ENCODE peak calls at places on chromosomes 12 and 14, in nine cellular contexts. J, C, L, Q, X, R, S, U and V are unnamed samples.
A peak's percentile ranks its signal among the peaks of the same experiment; 100 is the strongest.

GRCh38 chr12:54292931-54293241 is 7.9 kb downstream of the NFE2 start:
- DNase-seq in L (no peak), R (no peak), C (no peak), U (no peak), J (no peak), S (no peak), Q (no peak), X (no peak), V (no peak)

GRCh38 chr14:61555056-61555838 is 140.1 kb upstream of the HIF1A start:
- DNase-seq in L (no peak), X (no peak), U (peak; percentile 66), S (no peak), J (no peak), Q (peak; percentile 62), C (no peak), R (no peak), V (no peak)

GRCh38 chr14:75542585-75543091 is 20.4 kb downstream of the BATF start:
- DNase-seq in U (no peak), X (no peak), J (peak; percentile 69), Q (peak; percentile 85), C (no peak), R (peak; percentile 88), L (peak; percentile 64), S (peak; percentile 36), V (no peak)

GRCh38 chr12:68440068-68440581 is 108.0 kb upstream of the MDM1 start:
- DNase-seq in U (no peak), L (no peak), Q (peak; percentile 40), R (no peak), C (no peak), S (no peak), J (no peak), X (peak; percentile 53), V (no peak)

GRCh38 chr12:110371408-110372055 is 32.0 kb downstream of the ANAPC7 start:
- DNase-seq in X (no peak), C (no peak), R (peak; percentile 92), U (no peak), L (no peak), J (no peak), S (no peak), Q (peak; percentile 32), V (no peak)

GRCh38 chr12:123253606-123254459 is 17.8 kb downstream of the CDK2AP1 start:
- DNase-seq in J (peak; percentile 70), S (no peak), U (no peak), C (no peak), R (no peak), L (no peak), Q (no peak), X (no peak), V (no peak)

GRCh38 chr12:42516573-42516972 is 73.0 kb downstream of the PRICKLE1 start:
- DNase-seq in R (no peak), Q (no peak), J (no peak), C (no peak), L (no peak), X (no peak), S (no peak), U (no peak), V (no peak)

GRCh38 chr12:118058881-118059644 is 1.9 kb downstream of the WSB2 start:
- DNase-seq in X (no peak), U (no peak), L (no peak), C (no peak), R (no peak), J (no peak), Q (no peak), S (no peak), V (no peak)

GRCh38 chr12:75859868-75860267 is 171.7 kb downstream of the PHLDA1 start:
- DNase-seq in Q (no peak), C (no peak), R (no peak), J (no peak), U (no peak), X (no peak), L (no peak), S (no peak), V (no peak)

GRCh38 chr12:54603173-54603814 is 14.8 kb upstream of the PPP1R1A start:
- DNase-seq in U (no peak), J (peak; percentile 40), R (no peak), X (no peak), L (peak; percentile 59), S (peak; percentile 71), Q (peak; percentile 84), C (peak; percentile 84), V (peak; percentile 41)

GRCh38 chr14:21071225-21072041 is 1.3 kb downstream of the ARHGEF40 start:
- DNase-seq in J (peak; percentile 94), C (peak; percentile 58), Q (peak; percentile 94), R (peak; percentile 87), U (no peak), X (no peak), L (peak; percentile 85), S (peak; percentile 73), V (peak; percentile 83)

GRCh38 chr12:118025168-118025567 is 8.7 kb downstream of the RFC5 start:
- DNase-seq in C (no peak), X (no peak), U (no peak), L (no peak), R (no peak), S (no peak), Q (no peak), J (no peak), V (no peak)

GRCh38 chr12:24697769-24698168 is 251.1 kb downstream of the BCAT1 start:
- DNase-seq in J (no peak), S (no peak), L (no peak), C (no peak), X (no peak), U (no peak), Q (peak; percentile 35), R (no peak), V (no peak)

GRCh38 chr14:45246633-45247173 is 6.3 kb downstream of the MIS18BP1 start:
- DNase-seq in U (no peak), L (no peak), S (no peak), J (no peak), Q (no peak), C (no peak), R (no peak), X (no peak), V (no peak)
- H3K4me3 ChIP-seq in U (no peak overlapping the region), L (no peak overlapping the region), S (no peak overlapping the region), J (no peak overlapping the region), Q (no peak overlapping the region), C (no peak overlapping the region), R (no peak overlapping the region), X (no peak overlapping the region), V (no peak overlapping the region)

GRCh38 chr14:42224053-42224888 is 617.6 kb downstream of the LRFN5 start:
- DNase-seq in L (peak; percentile 42), C (peak; percentile 65), X (peak; percentile 19), S (peak; percentile 90), Q (peak; percentile 78), J (peak; percentile 35), R (no peak), U (no peak), V (peak; percentile 53)
- TF ChIP-seq CTCF in L (peak; percentile 65), C (peak; percentile 81), X (peak; percentile 80), S (peak; percentile 69), Q (peak; percentile 87), J (peak; percentile 52), R (peak; percentile 82), U (peak; percentile 78), V (peak; percentile 87)

DNA sequence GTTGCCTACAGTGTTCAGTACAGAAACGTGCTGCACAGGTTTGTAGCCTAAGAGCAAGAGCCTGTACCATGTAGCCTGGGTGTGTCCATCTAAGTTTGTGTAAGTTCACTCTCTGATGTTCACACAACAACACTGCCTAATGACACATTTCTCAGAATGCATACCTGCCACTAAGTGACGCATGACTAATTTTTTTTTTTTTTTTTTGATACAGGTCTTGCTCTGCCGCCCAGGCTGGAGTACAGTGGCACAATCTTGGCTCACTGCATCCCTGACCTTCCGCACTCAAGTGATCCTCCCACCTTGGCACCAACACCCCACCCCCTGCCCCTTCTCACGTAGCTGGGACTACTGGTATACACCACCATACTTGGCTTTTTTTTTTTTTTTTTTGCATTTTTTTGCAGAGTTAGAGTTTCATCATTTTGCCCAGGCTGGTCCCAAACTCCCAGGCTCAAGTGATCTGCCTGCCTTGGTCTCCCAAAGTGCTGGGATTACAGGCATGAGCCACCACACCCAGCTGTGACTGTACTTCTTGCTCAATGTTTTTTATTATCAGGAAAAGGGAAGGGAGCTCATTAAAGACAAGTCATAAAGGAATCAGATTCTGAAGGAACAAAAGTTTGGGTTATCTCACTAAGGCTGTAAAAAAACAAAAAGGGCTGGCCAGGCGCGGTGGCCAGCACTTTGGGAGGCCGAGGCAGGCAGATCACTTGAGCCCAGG is 10.0 kb upstream of the CDC42BPB start:
- DNase-seq in L (peak; percentile 58), U (no peak), J (no peak), X (peak; percentile 71), Q (peak; percentile 61), R (no peak), C (peak; percentile 79), S (peak; percentile 37), V (no peak)
- H3K4me3 ChIP-seq in L (no peak overlapping the region), U (no peak overlapping the region), J (no peak overlapping the region), X (no peak overlapping the region), Q (no peak overlapping the region), R (no peak overlapping the region), C (no peak overlapping the region), S (no peak overlapping the region), V (no peak overlapping the region)

DNA sequence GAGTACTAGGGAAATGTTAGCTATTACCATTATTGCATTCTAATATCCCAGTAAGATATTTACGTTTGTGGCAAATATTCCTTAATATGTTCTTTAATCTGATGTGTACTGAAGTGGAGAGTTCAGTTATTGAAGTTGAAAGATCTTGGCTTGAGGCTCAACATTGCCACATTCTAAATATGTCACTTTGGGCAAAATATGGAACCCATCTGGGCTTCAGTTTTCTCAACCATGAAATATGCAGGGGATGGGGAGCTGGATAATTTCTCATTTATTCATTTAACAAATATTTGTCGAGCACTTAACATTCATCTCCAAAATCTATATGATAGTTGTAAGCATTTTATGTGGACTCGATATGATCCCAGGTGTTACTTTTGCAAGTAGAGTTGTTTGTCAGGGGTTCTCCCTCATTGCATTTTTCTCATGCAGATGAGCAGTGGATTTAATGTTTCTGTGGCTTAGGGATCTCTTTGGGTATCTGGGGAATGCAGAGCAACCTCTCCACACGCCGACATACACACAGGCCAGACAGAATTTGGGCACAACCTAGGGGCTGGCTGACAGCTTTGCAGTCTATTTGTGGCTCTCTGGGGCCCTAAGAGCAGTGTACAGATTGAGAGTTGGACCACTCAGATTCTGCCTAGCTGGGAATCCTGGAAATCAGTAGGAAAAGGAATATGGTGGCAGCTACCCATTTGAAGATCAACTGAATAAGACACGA is 26.6 kb upstream of the APPL2 start:
- DNase-seq in C (no peak), L (no peak), S (no peak), J (no peak), U (no peak), X (no peak), R (no peak), Q (no peak), V (no peak)
- TF ChIP-seq CTCF in C (no peak), L (no peak), S (no peak), J (no peak), U (peak; percentile 33), X (no peak), R (no peak), Q (no peak), V (no peak)

DNA sequence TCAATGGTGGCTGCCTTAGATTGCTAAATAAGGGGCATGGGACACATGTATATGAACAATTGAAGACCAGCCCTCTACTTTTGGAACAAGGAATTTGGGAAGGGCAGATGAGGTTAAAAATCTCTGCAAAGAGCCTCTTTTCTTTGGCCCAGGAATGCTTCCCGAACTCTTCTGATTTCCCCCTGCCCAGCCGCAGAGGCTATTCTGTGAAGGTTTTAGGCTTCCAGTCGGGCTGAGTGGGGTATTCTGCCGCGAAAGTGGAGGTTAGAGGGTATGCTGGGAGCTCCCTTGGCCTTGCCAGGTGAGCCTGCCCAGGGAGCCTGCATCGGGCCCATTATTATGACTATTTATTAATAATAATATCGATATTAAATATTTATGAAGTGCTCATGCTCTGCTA is 1.2 kb downstream of the POU6F1 start:
- DNase-seq in U (no peak), R (no peak), Q (no peak), J (no peak), C (no peak), X (no peak), L (no peak), S (no peak), V (no peak)
- H3K4me3 ChIP-seq in U (peak overlapping the region; percentile 77), R (peak overlapping the region; percentile 89), Q (peak overlapping the region; percentile 92), J (peak overlapping the region; percentile 73), C (peak overlapping the region; percentile 82), X (peak overlapping the region; percentile 77), L (peak overlapping the region; percentile 95), S (peak overlapping the region; percentile 65), V (peak overlapping the region; percentile 56)